ENCODE peak calls at places on chromosomes 11 and 22, in ten cellular contexts. H, M, G, Y, K, Q, B, I, J and E are unnamed samples.
A peak's percentile ranks its signal among the peaks of the same experiment; 100 is the strongest.

GRCh38 chr22:23984430-23984829 is 4.5 kb downstream of the GSTT2 start:
- DNase-seq in J (peak; percentile 16), Q (no peak), G (peak; percentile 54), M (no peak), K (peak; percentile 36), Y (no peak), H (peak; percentile 38), I (peak; percentile 58), B (peak; percentile 63), E (peak; percentile 30)

GRCh38 chr22:19039796-19040580 is 82.2 kb downstream of the DGCR2 start:
- DNase-seq in H (no peak), K (no peak), G (no peak), J (no peak), Q (no peak), I (no peak), Y (no peak), B (no peak), M (no peak), E (no peak)

GRCh38 chr22:39520874-39521857 is 804 bp downstream of the ATF4 start:
- DNase-seq in G (peak; percentile 65), H (peak; percentile 73), Q (peak; percentile 92), I (peak; percentile 72), K (peak; percentile 73), B (peak; percentile 87), Y (peak; percentile 71), J (peak; percentile 84), M (peak; percentile 29), E (peak; percentile 92)

GRCh38 chr22:42836026-42836425 is 21.0 kb downstream of the ARFGAP3 start:
- DNase-seq in H (no peak), M (no peak), B (no peak), Y (no peak), I (no peak), Q (no peak), G (no peak), K (no peak), J (no peak), E (no peak)

GRCh38 chr11:128409476-128409875 is 177.9 kb downstream of the ETS1 start:
- DNase-seq in J (peak; percentile 74), G (peak; percentile 14), I (no peak), B (no peak), M (peak; percentile 96), Q (no peak), Y (no peak), H (peak; percentile 94), K (peak; percentile 87), E (peak; percentile 92)

GRCh38 chr11:63951779-63952536 is 13.2 kb downstream of the NAA40 start:
- DNase-seq in M (no peak), Y (no peak), J (no peak), Q (no peak), B (no peak), K (peak; percentile 51), H (no peak), G (no peak), I (no peak), E (peak; percentile 23)

GRCh38 chr11:47995318-47995717 is 15.0 kb downstream of the PTPRJ start:
- DNase-seq in H (no peak), Y (no peak), M (no peak), B (peak; percentile 42), I (peak; percentile 51), G (no peak), K (no peak), J (no peak), Q (peak; percentile 43), E (no peak)

GRCh38 chr11:124174001-124174400 is 9.1 kb upstream of the OR10D3 start:
- DNase-seq in Q (peak; percentile 78), G (no peak), J (peak; percentile 82), H (peak; percentile 64), K (peak; percentile 51), Y (peak; percentile 38), M (peak; percentile 78), B (no peak), I (peak; percentile 58), E (peak; percentile 77)

GRCh38 chr11:131430466-131431176 is 60.2 kb downstream of the NTM start:
- DNase-seq in B (no peak), Y (no peak), H (no peak), M (peak; percentile 12), Q (no peak), I (no peak), G (no peak), J (peak; percentile 18), K (no peak), E (no peak)
- H3K4me2 ChIP-seq in B (no peak overlapping the region), Y (no peak overlapping the region), H (no peak overlapping the region), M (no peak overlapping the region), Q (no peak overlapping the region), I (no peak overlapping the region), G (no peak overlapping the region), J (no peak overlapping the region), K (no peak overlapping the region), E (no peak overlapping the region)

DNA sequence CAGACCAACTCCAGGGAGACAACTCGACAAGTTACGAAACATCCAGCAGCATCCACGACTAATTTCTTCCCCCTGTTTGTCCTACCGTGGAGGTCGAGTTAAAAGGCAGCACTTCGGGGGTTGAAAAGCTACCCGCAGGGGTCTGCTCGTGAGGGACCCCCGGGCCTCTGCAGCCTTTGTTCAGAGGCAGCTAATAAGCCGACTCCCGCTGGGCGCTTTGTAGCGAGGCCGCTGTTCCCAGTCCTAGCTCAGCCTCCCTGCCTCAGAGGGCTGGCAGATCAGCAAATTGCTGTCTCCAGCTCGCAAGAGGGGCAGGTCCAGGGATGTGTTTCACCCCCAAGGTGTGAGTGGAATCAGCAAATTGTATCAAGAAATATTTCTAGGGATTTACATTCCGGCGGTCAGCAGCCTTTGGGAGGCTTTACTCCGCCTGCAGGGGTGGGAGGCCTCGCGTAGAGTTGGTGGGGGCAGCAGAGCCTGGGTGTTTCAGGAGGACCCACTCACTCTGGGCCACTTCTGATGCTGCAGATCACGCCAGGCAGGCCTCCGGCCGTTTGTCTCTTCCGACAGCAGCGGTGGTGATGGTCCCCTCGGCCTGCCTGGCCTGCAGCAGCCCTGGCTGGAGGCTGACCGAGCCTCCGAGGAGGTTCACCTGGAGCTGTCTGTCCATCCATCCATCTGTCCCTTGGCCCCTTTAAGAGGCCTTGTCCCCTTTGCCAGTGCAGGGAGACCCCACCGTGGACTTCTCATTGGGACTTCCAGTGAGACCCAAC is 21.6 kb upstream of the KCNQ1OT1 start:
- DNase-seq in G (no peak), Q (no peak), I (no peak), Y (no peak), B (no peak), J (no peak), K (no peak), H (no peak), M (no peak), E (no peak)
- H3K4me2 ChIP-seq in G (no peak overlapping the region), Q (no peak overlapping the region), I (no peak overlapping the region), Y (no peak overlapping the region), B (no peak overlapping the region), J (no peak overlapping the region), K (no peak overlapping the region), H (no peak overlapping the region), M (no peak overlapping the region), E (no peak overlapping the region)

GRCh38 chr11:105393326-105393725 is 216.5 kb upstream of the GRIA4 start:
- DNase-seq in Q (no peak), G (no peak), B (no peak), M (no peak), I (no peak), Y (no peak), K (no peak), J (no peak), H (no peak), E (no peak)

GRCh38 chr11:105399505-105399904 is 210.4 kb upstream of the GRIA4 start:
- DNase-seq in G (no peak), Y (no peak), B (no peak), H (no peak), I (no peak), Q (no peak), M (no peak), J (no peak), K (no peak), E (no peak)

GRCh38 chr11:105401269-105401809 is 208.5 kb upstream of the GRIA4 start:
- DNase-seq in J (no peak), M (no peak), G (no peak), H (no peak), I (no peak), Q (peak; percentile 5), K (no peak), B (no peak), Y (no peak), E (no peak)

DNA sequence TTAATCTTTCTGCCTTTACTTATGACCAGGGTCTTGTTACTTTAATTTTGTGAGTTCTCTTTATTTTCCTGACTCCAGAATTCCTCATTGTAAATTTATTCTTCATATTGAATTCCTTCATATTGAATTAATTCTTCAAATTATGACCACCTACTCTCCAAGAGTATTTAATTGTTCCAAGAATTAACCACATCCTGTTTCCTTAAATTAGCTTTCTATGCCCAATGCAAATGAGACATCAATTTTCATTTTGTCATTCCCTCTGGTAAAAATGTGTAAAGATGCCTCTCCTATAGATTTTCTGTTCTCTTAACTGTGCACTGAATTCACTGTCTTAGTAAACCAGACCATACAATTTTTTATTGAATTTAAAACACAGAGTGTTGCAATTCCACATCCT is 211.2 kb upstream of the GRIA4 start:
- DNase-seq in Q (no peak), B (no peak), I (no peak), J (no peak), H (no peak), M (no peak), Y (no peak), G (no peak), K (no peak), E (no peak)
- H3K4me2 ChIP-seq in Q (no peak overlapping the region), B (no peak overlapping the region), I (no peak overlapping the region), J (no peak overlapping the region), H (no peak overlapping the region), M (no peak overlapping the region), Y (no peak overlapping the region), G (no peak overlapping the region), K (no peak overlapping the region), E (no peak overlapping the region)

DNA sequence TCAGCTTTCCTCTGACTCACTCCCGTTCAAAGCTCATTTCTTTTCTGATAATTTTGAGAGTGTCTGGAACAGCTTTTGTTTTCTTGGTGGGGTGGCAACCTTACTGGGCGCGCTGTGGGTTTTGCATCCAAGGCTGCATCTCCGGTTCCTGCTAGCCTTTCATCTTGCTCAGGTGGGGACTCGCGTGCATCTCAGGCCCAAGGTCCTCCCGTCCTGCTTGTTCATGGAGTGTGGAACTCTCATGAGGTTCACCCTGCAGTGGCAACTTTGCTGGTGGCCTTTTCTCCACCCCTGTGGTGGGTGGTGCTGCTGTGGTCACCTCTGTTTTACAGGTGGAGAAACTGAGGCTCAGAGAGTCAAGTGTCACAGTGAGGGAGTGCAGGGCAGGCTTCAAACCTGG is 25.6 kb downstream of the MCM5 start:
- DNase-seq in J (no peak), I (no peak), Q (no peak), B (no peak), H (no peak), M (no peak), K (no peak), Y (no peak), G (no peak), E (no peak)
- H3K4me2 ChIP-seq in J (no peak overlapping the region), I (no peak overlapping the region), Q (no peak overlapping the region), B (no peak overlapping the region), H (no peak overlapping the region), M (peak overlapping the region; percentile 55), K (no peak overlapping the region), Y (no peak overlapping the region), G (peak overlapping the region; percentile 63), E (no peak overlapping the region)

DNA sequence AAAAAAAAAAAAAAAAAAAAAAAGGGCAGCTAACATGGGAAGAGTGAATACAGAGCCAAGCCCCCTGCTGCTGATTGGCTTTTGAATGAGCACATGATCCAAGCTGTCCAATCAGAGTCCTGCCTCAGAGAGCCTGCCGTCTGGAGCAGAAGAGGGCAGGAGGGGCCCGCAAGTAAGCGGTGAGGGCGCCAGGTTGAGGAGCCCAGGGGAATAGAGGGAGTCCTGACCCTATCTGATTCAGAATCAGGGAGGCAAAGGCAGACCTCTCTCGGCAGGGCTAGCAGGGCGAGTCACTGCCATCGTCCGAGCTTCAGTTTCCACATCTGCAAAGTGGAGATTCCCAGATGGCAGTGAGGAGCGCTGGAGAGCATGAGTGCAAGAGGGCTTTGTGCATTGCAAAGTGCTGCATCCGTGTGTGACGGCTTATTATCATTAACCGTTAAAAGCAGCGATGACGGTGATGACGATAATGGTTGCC is 68.8 kb upstream of the ATXN10 start:
- DNase-seq in Y (peak; percentile 88), B (peak; percentile 91), H (no peak), G (no peak), I (peak; percentile 82), M (no peak), K (no peak), Q (peak; percentile 45), J (peak; percentile 34), E (peak; percentile 91)
- H3K4me2 ChIP-seq in Y (peak overlapping the region; percentile 51), B (peak overlapping the region; percentile 34), H (no peak overlapping the region), G (no peak overlapping the region), I (peak overlapping the region; percentile 75), M (no peak overlapping the region), K (no peak overlapping the region), Q (no peak overlapping the region), J (no peak overlapping the region), E (peak overlapping the region; percentile 56)